ENCODE peak calls at places on chromosomes 13 and 19, in six cellular contexts. I, W, H, F, J and R are unnamed samples.

GRCh38 chr13:43728411-43728810 is 58.4 kb downstream of the ENOX1 start:
- DNase-seq in I (no peak), W (peak), H (no peak), F (no peak), J (no peak), R (no peak)

GRCh38 chr13:25489238-25489637 is 117.5 kb downstream of the ATP8A2 start:
- DNase-seq in I (no peak), W (peak), H (no peak), F (no peak), J (no peak), R (no peak)

GRCh38 chr19:11131471-11131870 is 24.1 kb downstream of the SPC24 start:
- DNase-seq in I (no peak), W (no peak), H (no peak), F (no peak), J (no peak), R (no peak)

GRCh38 chr19:16400911-16401675 is 70.7 kb downstream of the EPS15L1 start:
- DNase-seq in I (no peak), W (no peak), H (no peak), F (no peak), J (peak), R (no peak)

GRCh38 chr13:30844548-30845296 is 61.3 kb upstream of the MEDAG start:
- DNase-seq in I (no peak), W (peak), H (no peak), F (no peak), J (no peak), R (no peak)

GRCh38 chr13:111506131-111506530 is 185.7 kb downstream of the TEX29 start:
- DNase-seq in I (no peak), W (no peak), H (no peak), F (no peak), J (no peak), R (no peak)

GRCh38 chr19:29439688-29440550 is 85.9 kb upstream of the VSTM2B start:
- DNase-seq in I (no peak), W (no peak), H (no peak), F (no peak), J (no peak), R (no peak)

GRCh38 chr19:49502866-49503581 is 6.8 kb downstream of the RPS11 start:
- DNase-seq in I (no peak), W (peak), H (no peak), F (peak), J (no peak), R (peak)

GRCh38 chr13:97223711-97224461 is 1.8 kb downstream of the MBNL2 start:
- DNase-seq in I (no peak), W (peak), H (no peak), F (peak), J (no peak), R (peak)

GRCh38 chr19:33446156-33446917 is 72.8 kb downstream of the CEBPG start:
- DNase-seq in I (no peak), W (no peak), H (no peak), F (no peak), J (no peak), R (no peak)

GRCh38 chr13:85277753-85278152 is 521.5 kb downstream of the SLITRK6 start:
- DNase-seq in I (no peak), W (peak), H (no peak), F (no peak), J (no peak), R (no peak)

GRCh38 chr19:6459356-6460098 is at the start of gene SLC25A23:
- DNase-seq in I (peak), W (peak), H (no peak), F (peak), J (no peak), R (peak)

GRCh38 chr13:43805681-43806128 is 18.9 kb upstream of the ENOX1 start:
- DNase-seq in I (no peak), W (peak), H (no peak), F (no peak), J (no peak), R (peak)

GRCh38 chr19:18488838-18489626 is 32.8 kb downstream of the ELL start:
- DNase-seq in I (no peak), W (no peak), H (no peak), F (no peak), J (no peak), R (no peak)

GRCh38 chr19:39406656-39407393 is at the start of gene ZFP36:
- DNase-seq in I (peak), W (peak), H (peak), F (no peak), J (peak), R (peak)

GRCh38 chr19:39557791-39558622 is 18.0 kb upstream of the EID2 start:
- DNase-seq in I (no peak), W (peak), H (no peak), F (no peak), J (no peak), R (peak)

GRCh38 chr19:33406521-33407139 is 33.1 kb downstream of the CEBPG start:
- DNase-seq in I (peak), W (peak), H (peak), F (no peak), J (peak), R (peak)

GRCh38 chr19:7292950-7293794 is 1.0 kb downstream of the INSR start:
- DNase-seq in I (peak), W (no peak), H (no peak), F (no peak), J (no peak), R (peak)

GRCh38 chr13:102333320-102334181 is 68.3 kb downstream of the FGF14 start:
- DNase-seq in I (no peak), W (no peak), H (no peak), F (no peak), J (no peak), R (no peak)

GRCh38 chr19:45981350-45981749 is 7.7 kb upstream of the NOVA2 start:
- DNase-seq in I (no peak), W (no peak), H (no peak), F (no peak), J (no peak), R (no peak)

GRCh38 chr13:23770428-23770827 is 118.8 kb downstream of the MIPEP start:
- DNase-seq in I (no peak), W (no peak), H (no peak), F (no peak), J (no peak), R (no peak)

GRCh38 chr19:28309072-28309471 is 903.9 kb downstream of the UQCRFS1 start:
- DNase-seq in I (no peak), W (no peak), H (no peak), F (no peak), J (no peak), R (no peak)

GRCh38 chr13:35917252-35917941 is 213.8 kb downstream of the DCLK1 start:
- DNase-seq in I (no peak), W (no peak), H (no peak), F (no peak), J (no peak), R (peak)

GRCh38 chr19:18475762-18476331 is 37.9 kb upstream of the ISYNA1 start:
- DNase-seq in I (no peak), W (no peak), H (no peak), F (no peak), J (no peak), R (no peak)

GRCh38 chr19:15265849-15266248 is 33.6 kb upstream of the EPHX3 start:
- DNase-seq in I (no peak), W (peak), H (no peak), F (peak), J (peak), R (no peak)

GRCh38 chr13:23610187-23610576 is 40.0 kb downstream of the TNFRSF19 start:
- DNase-seq in I (no peak), W (peak), H (no peak), F (no peak), J (no peak), R (peak)

GRCh38 chr13:94254737-94255136 is 224.7 kb downstream of the DCT start:
- DNase-seq in I (no peak), W (no peak), H (no peak), F (peak), J (no peak), R (no peak)

GRCh38 chr19:2578911-2579677 is 103.2 kb downstream of the GADD45B start:
- DNase-seq in I (peak), W (peak), H (peak), F (peak), J (peak), R (peak)

GRCh38 chr13:19581675-19582074 is 20.3 kb upstream of the TPTE2 start:
- DNase-seq in I (no peak), W (no peak), H (no peak), F (no peak), J (no peak), R (no peak)

GRCh38 chr13:114035583-114036501 is 62.0 kb upstream of the C13orf46 start:
- DNase-seq in I (no peak), W (no peak), H (no peak), F (no peak), J (no peak), R (no peak)

GRCh38 chr19:51799311-51799997 is 4.5 kb downstream of the FPR3 start:
- DNase-seq in I (no peak), W (peak), H (no peak), F (peak), J (peak), R (no peak)

GRCh38 chr19:43814663-43815352 is 12.3 kb upstream of the ZNF283 start:
- DNase-seq in I (no peak), W (no peak), H (no peak), F (no peak), J (no peak), R (no peak)

GRCh38 chr19:38004505-38005223 is 97.7 kb downstream of the SIPA1L3 start:
- DNase-seq in I (peak), W (peak), H (no peak), F (peak), J (peak), R (peak)

GRCh38 chr19:8069116-8069973 is 16.8 kb downstream of the CCL25 start:
- DNase-seq in I (no peak), W (peak), H (no peak), F (no peak), J (no peak), R (peak)

GRCh38 chr13:106143930-106144709 is 391.3 kb downstream of the EFNB2 start:
- DNase-seq in I (no peak), W (no peak), H (no peak), F (no peak), J (no peak), R (no peak)

GRCh38 chr19:38532939-38533338 is 84.8 kb downstream of the MAP4K1 start:
- DNase-seq in I (no peak), W (no peak), H (no peak), F (no peak), J (no peak), R (no peak)

GRCh38 chr19:12293771-12294307 is 844 bp downstream of the ZNF44 start:
- DNase-seq in I (peak), W (peak), H (peak), F (no peak), J (no peak), R (peak)